ENCODE peak calls at places on chromosomes 3 and 15, in eight cellular contexts. E is T follicular helper cell, L is Right ventricle myocardium superior, P is kidney tubule cell, V is GM10248, H is SHP77, T is MV-4-11, C is hippocampal formation. U is an unnamed sample.

GRCh38 chr3:35528728-35529127 is 110.6 kb upstream of the ARPP21 start:
- DNase-seq in E (no peak), L (no peak), P (peak; percentile 72), V (no peak), H (no peak), T (no peak), C (no peak), U (no peak)

GRCh38 chr3:26438981-26439884 is 183.3 kb upstream of the LRRC3B start:
- DNase-seq in E (no peak), L (no peak), P (peak; percentile 56), V (no peak), H (no peak), T (no peak), C (no peak), U (no peak)

GRCh38 chr3:15368561-15369135 is 36.3 kb upstream of the SH3BP5 start:
- DNase-seq in E (no peak), L (no peak), P (no peak), V (no peak), H (no peak), T (no peak), C (no peak), U (no peak)

GRCh38 chr15:31303434-31304073 is 23.1 kb upstream of the KLF13 start:
- DNase-seq in E (no peak), L (peak; percentile 79), P (no peak), V (no peak), H (no peak), T (no peak), C (no peak), U (peak; percentile 33)

GRCh38 chr3:50390523-50391177 is 31.3 kb upstream of the TMEM115 start:
- DNase-seq in E (no peak), L (peak; percentile 87), P (peak; percentile 9), V (no peak), H (peak; percentile 91), T (no peak), C (peak; percentile 22), U (no peak)

GRCh38 chr15:48565560-48566482 is 79.7 kb downstream of the FBN1 start:
- DNase-seq in E (no peak), L (no peak), P (peak; percentile 26), V (no peak), H (no peak), T (no peak), C (no peak), U (no peak)

GRCh38 chr3:17629400-17629799 is 113.0 kb downstream of the TBC1D5 start:
- DNase-seq in E (no peak), L (no peak), P (no peak), V (no peak), H (no peak), T (no peak), C (no peak), U (no peak)

GRCh38 chr15:100918690-100919480 is at the start of gene LRRK1:
- DNase-seq in E (no peak), L (peak; percentile 72), P (peak; percentile 54), V (peak; percentile 65), H (no peak), T (peak; percentile 38), C (no peak), U (no peak)

GRCh38 chr3:64890466-64890865 is 202.7 kb upstream of the ADAMTS9 start:
- DNase-seq in E (no peak), L (no peak), P (no peak), V (no peak), H (no peak), T (no peak), C (no peak), U (no peak)

GRCh38 chr3:166446291-166446690 is 609.1 kb upstream of the BCHE start:
- DNase-seq in E (no peak), L (no peak), P (peak; percentile 36), V (no peak), H (no peak), T (no peak), C (no peak), U (no peak)

GRCh38 chr15:81954158-81954783 is 91.5 kb downstream of the MEX3B start:
- DNase-seq in E (no peak), L (no peak), P (no peak), V (no peak), H (no peak), T (no peak), C (no peak), U (no peak)

GRCh38 chr15:61228025-61228901 is 839 bp downstream of the RORA start:
- DNase-seq in E (no peak), L (peak; percentile 46), P (peak; percentile 21), V (no peak), H (no peak), T (no peak), C (no peak), U (no peak)

GRCh38 chr3:57929988-57930387 is 78.2 kb upstream of the FLNB start:
- DNase-seq in E (no peak), L (no peak), P (no peak), V (no peak), H (no peak), T (no peak), C (no peak), U (no peak)

GRCh38 chr3:14141602-14142315 is 16.9 kb downstream of the TMEM43 start:
- DNase-seq in E (no peak), L (peak; percentile 66), P (no peak), V (no peak), H (no peak), T (no peak), C (no peak), U (no peak)

GRCh38 chr3:45181496-45181895 is 35.3 kb upstream of the CDCP1 start:
- DNase-seq in E (no peak), L (no peak), P (no peak), V (no peak), H (no peak), T (no peak), C (no peak), U (no peak)

GRCh38 chr3:21055015-21055414 is 696.0 kb downstream of the ZNF385D start:
- DNase-seq in E (no peak), L (no peak), P (no peak), V (no peak), H (no peak), T (no peak), C (no peak), U (no peak)

GRCh38 chr3:23094890-23095462 is 108.2 kb upstream of the UBE2E2 start:
- DNase-seq in E (no peak), L (no peak), P (peak; percentile 90), V (no peak), H (peak; percentile 60), T (no peak), C (no peak), U (no peak)

GRCh38 chr15:92082217-92082843 is 228.8 kb downstream of the SLCO3A1 start:
- DNase-seq in E (peak; percentile 14), L (peak; percentile 76), P (peak; percentile 70), V (peak; percentile 52), H (peak; percentile 48), T (peak; percentile 65), C (peak; percentile 63), U (no peak)

GRCh38 chr15:69939513-69940440 is 157.9 kb downstream of the TLE3 start:
- DNase-seq in E (no peak), L (no peak), P (peak; percentile 9), V (no peak), H (no peak), T (no peak), C (peak; percentile 37), U (no peak)

GRCh38 chr15:68503791-68504720 is 72.1 kb upstream of the ITGA11 start:
- DNase-seq in E (no peak), L (no peak), P (peak; percentile 6), V (no peak), H (no peak), T (no peak), C (no peak), U (no peak)

GRCh38 chr3:153513236-153513635 is 351.2 kb downstream of the RAP2B start:
- DNase-seq in E (no peak), L (no peak), P (no peak), V (no peak), H (no peak), T (peak; percentile 4), C (no peak), U (no peak)

GRCh38 chr15:83132861-83133523 is 25.5 kb downstream of the TM6SF1 start:
- DNase-seq in E (no peak), L (no peak), P (no peak), V (no peak), H (no peak), T (no peak), C (no peak), U (no peak)

GRCh38 chr3:38004415-38005075 is 14.0 kb downstream of the VILL start:
- DNase-seq in E (no peak), L (peak; percentile 88), P (peak; percentile 80), V (no peak), H (peak; percentile 70), T (peak; percentile 59), C (peak; percentile 75), U (no peak)

GRCh38 chr15:65349338-65349737 is 28.5 kb downstream of the IGDCC3 start:
- DNase-seq in E (no peak), L (no peak), P (no peak), V (no peak), H (no peak), T (no peak), C (no peak), U (no peak)

GRCh38 chr3:112327371-112327951 is 5.5 kb upstream of the CD200 start:
- DNase-seq in E (no peak), L (no peak), P (peak; percentile 71), V (peak; percentile 50), H (peak; percentile 47), T (peak; percentile 67), C (no peak), U (peak; percentile 70)

GRCh38 chr3:164186095-164186494 is 892.2 kb downstream of the SI start:
- DNase-seq in E (no peak), L (no peak), P (no peak), V (no peak), H (no peak), T (no peak), C (no peak), U (no peak)

GRCh38 chr15:77869021-77869895 is 208.3 kb downstream of the TBC1D2B start:
- DNase-seq in E (no peak), L (peak; percentile 34), P (no peak), V (no peak), H (no peak), T (no peak), C (no peak), U (no peak)

GRCh38 chr15:22895465-22896190 is 57.2 kb downstream of the NIPA2 start:
- DNase-seq in E (no peak), L (peak; percentile 16), P (peak; percentile 95), V (peak; percentile 52), H (no peak), T (no peak), C (no peak), U (no peak)

GRCh38 chr15:87597346-87598052 is 659.0 kb downstream of the NTRK3 start:
- DNase-seq in E (peak; percentile 10), L (no peak), P (no peak), V (no peak), H (no peak), T (peak; percentile 87), C (no peak), U (no peak)

GRCh38 chr3:8742921-8743605 is 9.5 kb downstream of the CAV3 start:
- DNase-seq in E (no peak), L (no peak), P (peak; percentile 24), V (no peak), H (no peak), T (peak; percentile 27), C (no peak), U (no peak)

GRCh38 chr15:38084289-38084688 is 149.8 kb downstream of the TMCO5A start:
- DNase-seq in E (no peak), L (no peak), P (peak; percentile 62), V (peak; percentile 28), H (no peak), T (peak; percentile 49), C (no peak), U (no peak)

GRCh38 chr15:38391186-38391585 is 62.7 kb upstream of the FAM98B start:
- DNase-seq in E (no peak), L (no peak), P (peak; percentile 19), V (no peak), H (no peak), T (no peak), C (no peak), U (no peak)

GRCh38 chr15:101505610-101506337 is 16.3 kb upstream of the PCSK6 start:
- DNase-seq in E (no peak), L (no peak), P (no peak), V (peak; percentile 7), H (no peak), T (no peak), C (no peak), U (no peak)

GRCh38 chr15:25793354-25794050 is 69.6 kb downstream of the ATP10A start:
- DNase-seq in E (no peak), L (no peak), P (no peak), V (no peak), H (no peak), T (peak; percentile 100), C (no peak), U (no peak)

U was measured in naive thymus-derived CD8-positive, alpha-beta T cell.